ENCODE peak calls at places on chromosomes 13 and 19, in five cellular contexts. One of them, this sample, is unnamed. For H3K27me3, the result is how much of the 10 kb centered on the place peaks cover.

GRCh38 chr13:30762643-30763042 is 27.3 kb downstream of the ALOX5AP start:
- DNase-seq in ascending aorta: no peak
- DNase-seq in pancreas: no peak
- DNase-seq in thoracic aorta: no peak
- DNase-seq in transverse colon: no peak
- DNase-seq in this sample: no peak

GRCh38 chr13:25286308-25286968 is 850 bp downstream of the MTMR6 start:
- DNase-seq in thoracic aorta: no peak
- DNase-seq in ascending aorta: no peak
- DNase-seq in pancreas: no peak
- DNase-seq in transverse colon: peak
- DNase-seq in this sample: no peak

GRCh38 chr19:16328824-16329482 is 4.3 kb downstream of the KLF2 start:
- DNase-seq in pancreas: no peak
- DNase-seq in transverse colon: no peak
- DNase-seq in ascending aorta: no peak
- DNase-seq in thoracic aorta: no peak
- DNase-seq in this sample: no peak

GRCh38 chr19:8557637-8558238 is 19.5 kb downstream of the MYO1F start:
- DNase-seq in thoracic aorta: no peak
- DNase-seq in pancreas: no peak
- DNase-seq in ascending aorta: no peak
- DNase-seq in transverse colon: no peak
- DNase-seq in this sample: no peak

GRCh38 chr19:1064661-1065605 is 2.0 kb upstream of the ARHGAP45 start:
- DNase-seq in ascending aorta: no peak
- DNase-seq in transverse colon: peak
- DNase-seq in pancreas: peak
- DNase-seq in thoracic aorta: no peak
- DNase-seq in this sample: peak

GRCh38 chr19:40646564-40647254 is 43.7 kb downstream of the NUMBL start:
- DNase-seq in transverse colon: no peak
- DNase-seq in pancreas: no peak
- DNase-seq in thoracic aorta: no peak
- DNase-seq in ascending aorta: no peak
- DNase-seq in this sample: no peak

GRCh38 chr13:31968473-31968872 is 63.1 kb upstream of the FRY start:
- DNase-seq in pancreas: peak
- DNase-seq in ascending aorta: no peak
- DNase-seq in thoracic aorta: no peak
- DNase-seq in transverse colon: peak
- DNase-seq in this sample: peak

GRCh38 chr13:33723365-33723764 is 94.6 kb upstream of the RFC3 start:
- DNase-seq in thoracic aorta: no peak
- DNase-seq in transverse colon: no peak
- DNase-seq in pancreas: no peak
- DNase-seq in ascending aorta: no peak
- DNase-seq in this sample: no peak

GRCh38 chr19:13451596-13451995 is 54.7 kb downstream of the CACNA1A start:
- DNase-seq in pancreas: no peak
- DNase-seq in thoracic aorta: no peak
- DNase-seq in transverse colon: no peak
- DNase-seq in ascending aorta: no peak
- DNase-seq in this sample: no peak

GRCh38 chr19:57288373-57288772 is 8.1 kb downstream of the ZNF460 start:
- DNase-seq in transverse colon: no peak
- DNase-seq in pancreas: no peak
- DNase-seq in ascending aorta: no peak
- DNase-seq in thoracic aorta: no peak
- DNase-seq in this sample: no peak

GRCh38 chr19:9939301-9939913 is 3.1 kb upstream of the OLFM2 start:
- DNase-seq in ascending aorta: no peak
- DNase-seq in transverse colon: no peak
- DNase-seq in thoracic aorta: no peak
- DNase-seq in pancreas: no peak
- DNase-seq in this sample: no peak

GRCh38 chr19:2603320-2603719 is 99.2 kb downstream of the GNG7 start:
- DNase-seq in ascending aorta: no peak
- DNase-seq in transverse colon: no peak
- DNase-seq in pancreas: peak
- DNase-seq in thoracic aorta: no peak
- DNase-seq in this sample: peak

GRCh38 chr13:106796280-106797047 is 228.5 kb upstream of the ARGLU1 start:
- DNase-seq in ascending aorta: no peak
- DNase-seq in thoracic aorta: no peak
- DNase-seq in transverse colon: no peak
- DNase-seq in pancreas: no peak
- DNase-seq in this sample: no peak

GRCh38 chr19:35975608-35976214 is 19.3 kb upstream of the SDHAF1 start:
- DNase-seq in ascending aorta: no peak
- DNase-seq in thoracic aorta: no peak
- DNase-seq in pancreas: no peak
- DNase-seq in transverse colon: no peak
- DNase-seq in this sample: no peak

GRCh38 chr19:35903550-35904179 is 1.3 kb downstream of the HCST start:
- DNase-seq in pancreas: no peak
- DNase-seq in transverse colon: peak
- DNase-seq in ascending aorta: peak
- DNase-seq in thoracic aorta: no peak
- DNase-seq in this sample: peak

GRCh38 chr19:44719262-44719701 is 20.3 kb downstream of the CEACAM16 start:
- DNase-seq in thoracic aorta: no peak
- DNase-seq in ascending aorta: no peak
- DNase-seq in transverse colon: no peak
- DNase-seq in pancreas: no peak
- DNase-seq in this sample: no peak

GRCh38 chr13:97191615-97192014 is 30.5 kb upstream of the MBNL2 start:
- DNase-seq in transverse colon: no peak
- DNase-seq in thoracic aorta: no peak
- DNase-seq in ascending aorta: no peak
- DNase-seq in pancreas: no peak
- DNase-seq in this sample: no peak

GRCh38 chr13:34738251-34739170 is 203.6 kb upstream of the NBEA start:
- DNase-seq in pancreas: no peak
- DNase-seq in ascending aorta: no peak
- DNase-seq in transverse colon: no peak
- DNase-seq in thoracic aorta: no peak
- DNase-seq in this sample: no peak

GRCh38 chr13:95552539-95553270 is at the start of gene CLDN10:
- DNase-seq in pancreas: peak
- DNase-seq in ascending aorta: no peak
- DNase-seq in thoracic aorta: no peak
- DNase-seq in transverse colon: no peak
- DNase-seq in this sample: no peak

GRCh38 chr19:11420429-11420893 is 1.3 kb upstream of the RGL3 start:
- DNase-seq in ascending aorta: no peak
- DNase-seq in thoracic aorta: no peak
- DNase-seq in transverse colon: no peak
- DNase-seq in pancreas: peak
- DNase-seq in this sample: peak

GRCh38 chr19:50495020-50495531 is 15.9 kb downstream of the JOSD2 start:
- DNase-seq in ascending aorta: no peak
- DNase-seq in transverse colon: no peak
- DNase-seq in thoracic aorta: no peak
- DNase-seq in pancreas: no peak
- DNase-seq in this sample: no peak

GRCh38 chr13:76764429-76764828 is 121.8 kb downstream of the KCTD12 start:
- DNase-seq in thoracic aorta: no peak
- DNase-seq in transverse colon: peak
- DNase-seq in pancreas: no peak
- DNase-seq in ascending aorta: peak
- DNase-seq in this sample: peak

DNA sequence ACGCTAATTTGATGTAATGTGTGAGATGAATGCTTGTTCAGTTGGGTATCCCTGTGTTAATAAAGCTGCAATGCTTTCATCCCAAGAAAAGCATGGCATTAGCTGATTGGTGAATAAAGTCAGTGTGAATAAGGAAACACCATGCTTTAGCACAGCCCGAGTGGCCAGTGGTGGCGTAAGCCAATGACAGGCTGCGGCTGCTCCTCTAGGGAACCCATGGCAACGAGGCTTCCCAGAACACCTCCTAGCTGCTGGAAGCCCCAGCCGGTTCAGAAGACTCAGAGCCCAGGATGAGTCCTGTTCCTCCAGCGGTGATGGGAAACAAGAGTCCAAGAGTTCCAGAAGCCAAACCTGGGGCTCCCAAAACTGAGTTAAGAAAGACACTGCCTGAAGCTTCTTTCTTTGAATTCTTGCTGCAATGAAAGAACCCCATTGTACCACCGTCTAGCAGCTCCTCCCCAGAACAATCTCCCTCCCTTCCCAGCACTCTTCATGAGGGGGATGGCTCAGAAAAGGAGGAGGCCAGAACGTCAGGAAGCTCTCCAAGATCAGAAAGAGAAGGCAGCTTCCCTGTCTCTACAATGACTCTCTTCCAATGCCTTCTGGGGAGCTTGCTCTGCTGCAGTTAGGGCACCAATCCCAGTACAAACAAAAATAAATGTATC is 58.2 kb downstream of the TSHZ3 start:
- DNase-seq in ascending aorta: no peak
- DNase-seq in thoracic aorta: no peak
- DNase-seq in transverse colon: no peak
- DNase-seq in pancreas: no peak
- DNase-seq in this sample: no peak
- H3K27ac ChIP-seq in ascending aorta: no peak
- H3K27ac ChIP-seq in thoracic aorta: no peak
- H3K27ac ChIP-seq in transverse colon: no peak
- H3K27ac ChIP-seq in pancreas: no peak
- H3K27ac ChIP-seq in this sample: no peak

DNA sequence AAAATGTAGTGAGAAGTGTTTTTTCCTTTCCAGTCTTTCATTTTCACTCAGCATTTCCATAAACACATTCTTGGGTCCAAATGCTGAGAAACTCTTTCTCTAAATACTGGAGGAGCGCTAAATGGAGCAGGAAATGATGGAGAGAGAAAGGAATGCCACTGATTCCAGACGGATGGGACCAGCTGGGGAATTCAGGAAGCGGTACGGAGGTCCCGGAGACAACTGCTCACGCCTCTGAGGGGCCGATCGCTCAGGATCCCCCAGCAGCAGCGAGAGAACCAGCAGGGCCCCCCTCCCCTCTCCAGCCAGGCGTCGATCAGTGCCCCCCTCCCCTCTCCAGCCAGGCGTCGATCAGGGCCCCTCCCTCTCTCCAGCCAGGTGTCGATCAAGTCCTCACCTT is 13.2 kb downstream of the RASA3 start:
- DNase-seq in thoracic aorta: no peak
- DNase-seq in ascending aorta: no peak
- DNase-seq in transverse colon: no peak
- DNase-seq in pancreas: peak
- DNase-seq in this sample: peak
- H3K4me3 ChIP-seq in thoracic aorta: peak
- H3K4me3 ChIP-seq in ascending aorta: peak
- H3K4me3 ChIP-seq in transverse colon: no peak
- H3K4me3 ChIP-seq in pancreas: no peak
- H3K4me3 ChIP-seq in this sample: no peak

GRCh38 chr19:4581381-4582111 is 22.1 kb upstream of the SEMA6B start:
- DNase-seq in thoracic aorta: no peak
- DNase-seq in ascending aorta: no peak
- DNase-seq in transverse colon: no peak
- DNase-seq in pancreas: no peak
- DNase-seq in this sample: peak
- H3K27me3 ChIP-seq in thoracic aorta: under half
- H3K27me3 ChIP-seq in ascending aorta: under half
- H3K27me3 ChIP-seq in transverse colon: half or more
- H3K27me3 ChIP-seq in pancreas: under half
- H3K27me3 ChIP-seq in this sample: under half

DNA sequence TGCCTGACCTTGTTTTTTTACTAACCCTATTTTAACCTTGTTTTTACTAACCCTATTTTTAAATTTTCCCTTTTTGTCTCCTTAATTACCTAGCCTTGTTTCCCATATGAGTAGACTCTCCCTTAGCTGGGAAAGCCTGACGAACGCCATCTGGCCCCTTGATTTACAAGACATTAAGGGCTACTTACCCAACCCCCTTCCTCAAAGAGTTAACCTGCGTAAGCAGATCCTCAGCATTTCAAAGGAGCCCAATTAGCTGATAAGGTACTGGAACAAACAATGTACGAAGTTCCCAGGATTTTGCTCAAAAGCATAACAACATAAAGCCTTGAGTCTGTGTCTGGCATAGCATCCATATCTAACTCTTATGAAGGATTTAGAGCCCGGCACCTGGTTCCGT is 4.7 kb upstream of the MVB12A start:
- DNase-seq in transverse colon: no peak
- DNase-seq in thoracic aorta: no peak
- DNase-seq in ascending aorta: no peak
- DNase-seq in pancreas: no peak
- DNase-seq in this sample: no peak
- H3K27ac ChIP-seq in transverse colon: no peak
- H3K27ac ChIP-seq in thoracic aorta: no peak
- H3K27ac ChIP-seq in ascending aorta: no peak
- H3K27ac ChIP-seq in pancreas: no peak
- H3K27ac ChIP-seq in this sample: no peak

DNA sequence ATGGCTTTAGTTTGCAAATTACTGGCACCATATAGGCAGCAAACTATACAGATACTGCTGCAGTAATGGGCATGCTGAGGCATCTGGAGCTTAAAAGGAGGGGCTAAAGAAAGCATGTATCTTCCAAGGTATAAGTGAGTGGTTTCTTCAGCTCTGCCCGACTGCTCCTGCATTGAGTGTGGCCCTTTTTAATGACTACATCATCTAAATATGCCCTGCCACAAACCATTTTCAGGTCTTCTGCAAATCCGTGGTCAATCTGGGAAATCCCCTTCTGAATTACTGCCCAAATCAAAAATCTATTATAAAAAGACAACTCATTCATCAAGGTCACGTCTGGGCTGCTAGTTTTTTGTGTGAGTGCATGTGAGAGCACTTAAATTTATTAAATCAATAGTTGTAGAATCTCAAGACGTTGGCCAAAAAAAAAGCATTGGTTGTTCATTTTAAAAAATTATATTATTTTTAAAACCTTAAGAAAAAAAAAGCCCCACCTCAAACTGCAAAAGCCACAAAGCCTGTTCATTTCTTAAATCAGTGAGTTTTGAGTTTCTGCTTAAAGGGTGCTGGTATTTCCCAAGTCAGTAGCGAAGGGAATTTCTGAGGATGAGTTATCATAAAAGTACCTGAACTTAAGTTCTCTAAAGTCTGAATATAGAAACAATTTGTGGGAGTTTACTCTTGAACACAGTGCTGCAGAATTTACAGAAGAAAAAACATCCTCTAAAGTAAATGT is 16.3 kb downstream of the LCP1 start:
- DNase-seq in ascending aorta: no peak
- DNase-seq in thoracic aorta: no peak
- DNase-seq in pancreas: no peak
- DNase-seq in transverse colon: no peak
- DNase-seq in this sample: no peak
- H3K4me3 ChIP-seq in ascending aorta: no peak
- H3K4me3 ChIP-seq in thoracic aorta: no peak
- H3K4me3 ChIP-seq in pancreas: no peak
- H3K4me3 ChIP-seq in transverse colon: no peak
- H3K4me3 ChIP-seq in this sample: no peak

GRCh38 chr13:100532836-100533435 is 55.7 kb downstream of the GGACT start:
- DNase-seq in thoracic aorta: no peak
- DNase-seq in transverse colon: no peak
- DNase-seq in ascending aorta: no peak
- DNase-seq in pancreas: no peak
- DNase-seq in this sample: no peak
- H3K27me3 ChIP-seq in thoracic aorta: under half
- H3K27me3 ChIP-seq in transverse colon: under half
- H3K27me3 ChIP-seq in ascending aorta: under half
- H3K27me3 ChIP-seq in pancreas: under half
- H3K27me3 ChIP-seq in this sample: under half

This sample was measured in right cardiac atrium.